ENCODE peak calls at places on chromosomes 16 and 17, in six cellular contexts. B is GM23338, H is neural progenitor cell, R is breast epithelium, U is uterus, Y is fibroblast of mammary gland. P is an unnamed sample.

GRCh38 chr17:17859909-17860760 is 23.3 kb upstream of the SREBF1 start:
- DNase-seq in Y (peak), U (peak), B (peak), H (peak), R (peak), P (peak)

GRCh38 chr16:79677799-79678525 is 77.4 kb upstream of the MAF start:
- DNase-seq in U (no peak), H (no peak), B (no peak), Y (no peak), R (no peak), P (no peak)

GRCh38 chr17:39622380-39623006 is 4.3 kb upstream of the PPP1R1B start:
- DNase-seq in Y (no peak), R (no peak), H (no peak), B (peak), U (no peak), P (no peak)

GRCh38 chr17:40371261-40371929 is 6.9 kb upstream of the GJD3 start:
- DNase-seq in B (peak), Y (no peak), H (no peak), U (no peak), R (no peak), P (no peak)

GRCh38 chr17:11170901-11171300 is 70.1 kb upstream of the SHISA6 start:
- DNase-seq in B (no peak), Y (no peak), R (no peak), H (no peak), U (no peak), P (no peak)

GRCh38 chr16:50692644-50692998 is 785 bp upstream of the NOD2 start:
- DNase-seq in U (no peak), B (no peak), Y (no peak), R (no peak), H (no peak), P (no peak)

GRCh38 chr16:70342016-70342415 is 4.7 kb upstream of the DDX19A start:
- DNase-seq in Y (no peak), R (no peak), U (no peak), H (no peak), B (peak), P (no peak)

GRCh38 chr17:16882243-16882925 is 89.5 kb downstream of the TNFRSF13B start:
- DNase-seq in Y (no peak), R (no peak), U (no peak), H (no peak), B (no peak), P (no peak)

GRCh38 chr17:57542518-57542917 is 202.6 kb downstream of the CCDC182 start:
- DNase-seq in R (no peak), Y (no peak), H (no peak), U (no peak), B (no peak), P (no peak)

GRCh38 chr17:77433385-77434135 is 292.8 kb downstream of the SEC14L1 start:
- DNase-seq in Y (peak), H (no peak), B (no peak), R (no peak), U (peak), P (no peak)

GRCh38 chr17:72618018-72618509 is 474.4 kb downstream of the SLC39A11 start:
- DNase-seq in U (no peak), Y (no peak), R (no peak), H (peak), B (no peak), P (no peak)

GRCh38 chr17:12659500-12659899 is 6.2 kb upstream of the MYOCD start:
- DNase-seq in U (no peak), R (no peak), B (no peak), H (no peak), Y (peak), P (no peak)

GRCh38 chr17:57966875-57967274 is 11.7 kb upstream of the CUEDC1 start:
- DNase-seq in U (no peak), Y (no peak), H (no peak), R (no peak), B (no peak), P (no peak)

GRCh38 chr17:73798111-73798748 is 154.0 kb upstream of the SDK2 start:
- DNase-seq in H (no peak), U (no peak), Y (peak), B (no peak), R (no peak), P (no peak)

GRCh38 chr16:19831678-19832077 is 53.0 kb downstream of the GPRC5B start:
- DNase-seq in H (no peak), B (no peak), R (no peak), Y (peak), U (no peak), P (no peak)

GRCh38 chr17:60712675-60713074 is 35.0 kb downstream of the BCAS3 start:
- DNase-seq in U (no peak), R (no peak), B (no peak), H (no peak), Y (no peak), P (no peak)

GRCh38 chr17:14372905-14373559 is 72.2 kb downstream of the HS3ST3B1 start:
- DNase-seq in B (peak), H (peak), R (no peak), Y (no peak), U (no peak), P (no peak)

GRCh38 chr16:31472559-31473203 is 729 bp downstream of the TGFB1I1 start:
- DNase-seq in H (peak), U (peak), R (peak), Y (peak), B (peak), P (peak)

GRCh38 chr17:79287743-79288142 is 213.1 kb downstream of the ENGASE start:
- DNase-seq in R (no peak), U (no peak), B (no peak), H (no peak), Y (no peak), P (no peak)

GRCh38 chr17:45863857-45864654 is 19.4 kb downstream of the SPPL2C start:
- DNase-seq in U (no peak), Y (no peak), R (no peak), H (no peak), B (no peak), P (no peak)

GRCh38 chr16:57470683-57471082 is 8.2 kb downstream of the POLR2C start:
- DNase-seq in H (no peak), B (no peak), U (peak), Y (peak), R (peak), P (no peak)

GRCh38 chr17:80106176-80106575 is 4.8 kb downstream of the GAA start:
- DNase-seq in Y (no peak), U (no peak), B (no peak), H (no peak), R (no peak), P (no peak)

GRCh38 chr17:80565347-80566053 is 20.9 kb downstream of the RPTOR start:
- DNase-seq in B (peak), R (no peak), Y (no peak), H (peak), U (no peak), P (no peak)

GRCh38 chr16:30844671-30845449 is 49.0 kb downstream of the BCL7C start:
- DNase-seq in R (peak), U (peak), Y (peak), H (peak), B (peak), P (peak)

GRCh38 chr17:29788045-29788444 is 142.0 kb downstream of the SSH2 start:
- DNase-seq in Y (no peak), R (no peak), B (no peak), U (no peak), H (no peak), P (no peak)